ENCODE peak calls at places on chromosomes 3 and 15, in eight cellular contexts. One of them, this sample, is unnamed.

GRCh38 chr15:81484076-81484475 is 110.1 kb upstream of the TMC3 start:
- DNase-seq in ovary: no peak
- DNase-seq in heart right ventricle: no peak
- DNase-seq in Panc1: no peak
- DNase-seq in HAP-1: no peak
- DNase-seq in LNCaP clone FGC: no peak
- DNase-seq in thoracic aorta: no peak
- DNase-seq in PC-9: no peak
- DNase-seq in this sample: no peak

GRCh38 chr3:169058681-169059080 is 604.8 kb downstream of the MECOM start:
- DNase-seq in heart right ventricle: no peak
- DNase-seq in ovary: no peak
- DNase-seq in Panc1: no peak
- DNase-seq in HAP-1: no peak
- DNase-seq in thoracic aorta: no peak
- DNase-seq in PC-9: no peak
- DNase-seq in LNCaP clone FGC: no peak
- DNase-seq in this sample: no peak

GRCh38 chr3:124882749-124883148 is 4.4 kb downstream of the ITGB5 start:
- DNase-seq in thoracic aorta: no peak
- DNase-seq in PC-9: no peak
- DNase-seq in Panc1: no peak
- DNase-seq in ovary: no peak
- DNase-seq in heart right ventricle: no peak
- DNase-seq in LNCaP clone FGC: no peak
- DNase-seq in HAP-1: peak
- DNase-seq in this sample: no peak

GRCh38 chr15:42194502-42194901 is 13.6 kb downstream of the VPS39 start:
- DNase-seq in HAP-1: no peak
- DNase-seq in LNCaP clone FGC: no peak
- DNase-seq in Panc1: peak
- DNase-seq in ovary: no peak
- DNase-seq in thoracic aorta: peak
- DNase-seq in heart right ventricle: no peak
- DNase-seq in PC-9: peak
- DNase-seq in this sample: no peak

GRCh38 chr3:41202834-41203345 is 3.6 kb downstream of the CTNNB1 start:
- DNase-seq in PC-9: peak
- DNase-seq in thoracic aorta: no peak
- DNase-seq in Panc1: no peak
- DNase-seq in ovary: no peak
- DNase-seq in LNCaP clone FGC: no peak
- DNase-seq in heart right ventricle: no peak
- DNase-seq in HAP-1: peak
- DNase-seq in this sample: no peak

GRCh38 chr3:30751610-30752299 is 142.7 kb downstream of the GADL1 start:
- DNase-seq in ovary: peak
- DNase-seq in thoracic aorta: no peak
- DNase-seq in Panc1: no peak
- DNase-seq in HAP-1: peak
- DNase-seq in LNCaP clone FGC: no peak
- DNase-seq in heart right ventricle: peak
- DNase-seq in PC-9: no peak
- DNase-seq in this sample: no peak

GRCh38 chr3:70832035-70832795 is 519.8 kb upstream of the MDFIC2 start:
- DNase-seq in PC-9: no peak
- DNase-seq in heart right ventricle: peak
- DNase-seq in ovary: no peak
- DNase-seq in HAP-1: no peak
- DNase-seq in thoracic aorta: peak
- DNase-seq in Panc1: no peak
- DNase-seq in LNCaP clone FGC: no peak
- DNase-seq in this sample: no peak

GRCh38 chr3:119418091-119418512 is 45.3 kb downstream of the TMEM39A start:
- DNase-seq in heart right ventricle: no peak
- DNase-seq in thoracic aorta: no peak
- DNase-seq in LNCaP clone FGC: no peak
- DNase-seq in Panc1: no peak
- DNase-seq in HAP-1: no peak
- DNase-seq in PC-9: no peak
- DNase-seq in ovary: no peak
- DNase-seq in this sample: no peak

GRCh38 chr3:170426240-170426797 is 7.7 kb downstream of the CLDN11 start:
- DNase-seq in ovary: no peak
- DNase-seq in heart right ventricle: no peak
- DNase-seq in thoracic aorta: no peak
- DNase-seq in Panc1: no peak
- DNase-seq in PC-9: no peak
- DNase-seq in HAP-1: no peak
- DNase-seq in LNCaP clone FGC: no peak
- DNase-seq in this sample: no peak

GRCh38 chr3:37945803-37946530 is 44.6 kb upstream of the VILL start:
- DNase-seq in PC-9: peak
- DNase-seq in HAP-1: no peak
- DNase-seq in heart right ventricle: no peak
- DNase-seq in ovary: no peak
- DNase-seq in thoracic aorta: no peak
- DNase-seq in LNCaP clone FGC: no peak
- DNase-seq in Panc1: no peak
- DNase-seq in this sample: no peak

GRCh38 chr3:152073267-152073666 is 195.5 kb upstream of the MBNL1 start:
- DNase-seq in HAP-1: no peak
- DNase-seq in Panc1: no peak
- DNase-seq in thoracic aorta: no peak
- DNase-seq in PC-9: no peak
- DNase-seq in ovary: no peak
- DNase-seq in LNCaP clone FGC: no peak
- DNase-seq in heart right ventricle: no peak
- DNase-seq in this sample: no peak

GRCh38 chr3:108311797-108312196 is 15.4 kb downstream of the HHLA2 start:
- DNase-seq in thoracic aorta: no peak
- DNase-seq in PC-9: no peak
- DNase-seq in Panc1: no peak
- DNase-seq in LNCaP clone FGC: no peak
- DNase-seq in ovary: no peak
- DNase-seq in heart right ventricle: no peak
- DNase-seq in HAP-1: no peak
- DNase-seq in this sample: no peak

GRCh38 chr15:73282567-73283200 is 86.1 kb downstream of the HCN4 start:
- DNase-seq in PC-9: no peak
- DNase-seq in LNCaP clone FGC: no peak
- DNase-seq in thoracic aorta: no peak
- DNase-seq in Panc1: no peak
- DNase-seq in HAP-1: no peak
- DNase-seq in heart right ventricle: no peak
- DNase-seq in ovary: no peak
- DNase-seq in this sample: no peak

GRCh38 chr15:32651229-32651837 is 9.8 kb downstream of the SCG5 start:
- DNase-seq in heart right ventricle: no peak
- DNase-seq in LNCaP clone FGC: no peak
- DNase-seq in PC-9: no peak
- DNase-seq in ovary: no peak
- DNase-seq in thoracic aorta: no peak
- DNase-seq in HAP-1: peak
- DNase-seq in Panc1: peak
- DNase-seq in this sample: peak

GRCh38 chr3:15317164-15317477 is 15.3 kb downstream of the SH3BP5 start:
- DNase-seq in LNCaP clone FGC: no peak
- DNase-seq in ovary: no peak
- DNase-seq in PC-9: no peak
- DNase-seq in thoracic aorta: no peak
- DNase-seq in heart right ventricle: no peak
- DNase-seq in HAP-1: no peak
- DNase-seq in Panc1: no peak
- DNase-seq in this sample: no peak
- H3K4me3 ChIP-seq in LNCaP clone FGC: no peak
- H3K4me3 ChIP-seq in ovary: no peak
- H3K4me3 ChIP-seq in PC-9: no peak
- H3K4me3 ChIP-seq in thoracic aorta: no peak
- H3K4me3 ChIP-seq in heart right ventricle: no peak
- H3K4me3 ChIP-seq in HAP-1: no peak
- H3K4me3 ChIP-seq in Panc1: no peak
- H3K4me3 ChIP-seq in this sample: no peak

GRCh38 chr3:51393564-51393963 is 2.5 kb downstream of the RBM15B start:
- DNase-seq in heart right ventricle: no peak
- DNase-seq in LNCaP clone FGC: no peak
- DNase-seq in ovary: no peak
- DNase-seq in PC-9: no peak
- DNase-seq in Panc1: no peak
- DNase-seq in HAP-1: no peak
- DNase-seq in thoracic aorta: no peak
- DNase-seq in this sample: no peak
- H3K4me3 ChIP-seq in heart right ventricle: no peak
- H3K4me3 ChIP-seq in LNCaP clone FGC: no peak
- H3K4me3 ChIP-seq in ovary: no peak
- H3K4me3 ChIP-seq in PC-9: no peak
- H3K4me3 ChIP-seq in Panc1: no peak
- H3K4me3 ChIP-seq in HAP-1: no peak
- H3K4me3 ChIP-seq in thoracic aorta: no peak
- H3K4me3 ChIP-seq in this sample: no peak

GRCh38 chr15:64970696-64971095 is 19.0 kb downstream of the SPG21 start:
- DNase-seq in LNCaP clone FGC: no peak
- DNase-seq in PC-9: no peak
- DNase-seq in thoracic aorta: no peak
- DNase-seq in ovary: no peak
- DNase-seq in heart right ventricle: no peak
- DNase-seq in Panc1: no peak
- DNase-seq in HAP-1: no peak
- DNase-seq in this sample: no peak

GRCh38 chr15:64975390-64975789 is 14.3 kb downstream of the SPG21 start:
- DNase-seq in HAP-1: no peak
- DNase-seq in LNCaP clone FGC: no peak
- DNase-seq in ovary: no peak
- DNase-seq in thoracic aorta: no peak
- DNase-seq in heart right ventricle: no peak
- DNase-seq in PC-9: no peak
- DNase-seq in Panc1: no peak
- DNase-seq in this sample: no peak

DNA sequence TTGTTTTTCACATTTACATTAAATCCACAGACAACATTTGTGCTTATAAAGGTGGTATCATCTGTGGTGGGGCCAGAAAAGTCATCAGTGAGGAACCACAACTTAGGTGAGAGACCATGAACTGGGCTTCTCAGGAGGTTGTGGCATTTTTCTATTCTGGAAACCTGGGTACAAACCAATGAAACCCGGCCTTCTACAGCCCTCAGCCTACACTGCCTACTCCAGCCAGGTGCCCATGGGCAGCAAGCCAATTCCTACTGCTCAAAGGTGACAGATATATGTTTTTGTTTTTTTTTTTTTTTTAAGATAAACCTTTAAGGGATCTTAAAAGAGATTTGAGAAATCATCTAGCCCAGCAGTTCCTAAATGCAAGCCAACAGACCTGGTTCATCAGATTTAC is 20.3 kb downstream of the SPG21 start:
- DNase-seq in heart right ventricle: no peak
- DNase-seq in ovary: no peak
- DNase-seq in Panc1: no peak
- DNase-seq in thoracic aorta: no peak
- DNase-seq in HAP-1: no peak
- DNase-seq in PC-9: no peak
- DNase-seq in LNCaP clone FGC: no peak
- DNase-seq in this sample: no peak
- H3K4me3 ChIP-seq in heart right ventricle: no peak
- H3K4me3 ChIP-seq in ovary: no peak
- H3K4me3 ChIP-seq in Panc1: no peak
- H3K4me3 ChIP-seq in thoracic aorta: no peak
- H3K4me3 ChIP-seq in HAP-1: no peak
- H3K4me3 ChIP-seq in PC-9: no peak
- H3K4me3 ChIP-seq in LNCaP clone FGC: no peak
- H3K4me3 ChIP-seq in this sample: no peak

DNA sequence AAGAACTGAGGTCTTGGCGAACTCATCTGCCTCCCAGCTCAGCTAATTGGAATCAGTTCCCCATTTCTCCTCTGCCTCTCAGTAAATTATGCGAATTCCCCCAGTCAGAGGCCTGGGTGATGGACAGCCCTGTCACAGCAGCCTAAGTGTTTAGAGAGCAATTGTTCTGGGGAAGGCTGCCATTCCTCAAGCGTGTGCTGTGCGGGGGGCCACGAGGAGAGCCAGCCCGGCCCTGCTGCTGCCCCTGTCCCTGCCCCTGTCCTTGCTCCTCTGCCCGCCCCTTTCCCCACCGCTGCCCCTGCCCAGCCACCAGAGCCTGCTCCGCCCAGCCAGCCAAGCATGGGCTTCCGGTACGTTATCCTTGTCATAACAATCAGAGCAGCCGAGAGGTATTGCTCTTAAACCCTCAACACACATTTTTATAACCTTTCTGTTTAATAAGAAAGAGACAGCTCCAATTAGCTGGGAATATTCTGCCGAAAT is 12.2 kb upstream of the CACNA2D2 start:
- DNase-seq in ovary: peak
- DNase-seq in thoracic aorta: no peak
- DNase-seq in HAP-1: no peak
- DNase-seq in PC-9: no peak
- DNase-seq in heart right ventricle: peak
- DNase-seq in LNCaP clone FGC: no peak
- DNase-seq in Panc1: no peak
- DNase-seq in this sample: no peak
- H3K4me3 ChIP-seq in ovary: no peak
- H3K4me3 ChIP-seq in thoracic aorta: peak
- H3K4me3 ChIP-seq in HAP-1: peak
- H3K4me3 ChIP-seq in PC-9: no peak
- H3K4me3 ChIP-seq in heart right ventricle: peak
- H3K4me3 ChIP-seq in LNCaP clone FGC: no peak
- H3K4me3 ChIP-seq in Panc1: no peak
- H3K4me3 ChIP-seq in this sample: no peak

GRCh38 chr3:142106536-142106935 is 42.8 kb downstream of the TFDP2 start:
- DNase-seq in LNCaP clone FGC: no peak
- DNase-seq in HAP-1: no peak
- DNase-seq in PC-9: no peak
- DNase-seq in thoracic aorta: no peak
- DNase-seq in heart right ventricle: no peak
- DNase-seq in ovary: no peak
- DNase-seq in Panc1: no peak
- DNase-seq in this sample: no peak
- H3K4me3 ChIP-seq in LNCaP clone FGC: no peak
- H3K4me3 ChIP-seq in HAP-1: no peak
- H3K4me3 ChIP-seq in PC-9: no peak
- H3K4me3 ChIP-seq in thoracic aorta: no peak
- H3K4me3 ChIP-seq in heart right ventricle: no peak
- H3K4me3 ChIP-seq in ovary: no peak
- H3K4me3 ChIP-seq in Panc1: no peak
- H3K4me3 ChIP-seq in this sample: no peak

GRCh38 chr3:99877180-99877579 is 59.5 kb downstream of the CMSS1 start:
- DNase-seq in Panc1: no peak
- DNase-seq in PC-9: no peak
- DNase-seq in ovary: no peak
- DNase-seq in HAP-1: no peak
- DNase-seq in thoracic aorta: no peak
- DNase-seq in heart right ventricle: no peak
- DNase-seq in LNCaP clone FGC: no peak
- DNase-seq in this sample: no peak
- H3K4me3 ChIP-seq in Panc1: no peak
- H3K4me3 ChIP-seq in PC-9: no peak
- H3K4me3 ChIP-seq in ovary: no peak
- H3K4me3 ChIP-seq in HAP-1: no peak
- H3K4me3 ChIP-seq in thoracic aorta: peak
- H3K4me3 ChIP-seq in heart right ventricle: no peak
- H3K4me3 ChIP-seq in LNCaP clone FGC: no peak
- H3K4me3 ChIP-seq in this sample: no peak

GRCh38 chr15:23854535-23855252 is 167.6 kb upstream of the NDN start:
- DNase-seq in heart right ventricle: no peak
- DNase-seq in ovary: no peak
- DNase-seq in LNCaP clone FGC: no peak
- DNase-seq in thoracic aorta: no peak
- DNase-seq in Panc1: no peak
- DNase-seq in PC-9: no peak
- DNase-seq in HAP-1: no peak
- DNase-seq in this sample: no peak
- H3K4me3 ChIP-seq in heart right ventricle: no peak
- H3K4me3 ChIP-seq in ovary: no peak
- H3K4me3 ChIP-seq in LNCaP clone FGC: no peak
- H3K4me3 ChIP-seq in thoracic aorta: no peak
- H3K4me3 ChIP-seq in Panc1: no peak
- H3K4me3 ChIP-seq in PC-9: no peak
- H3K4me3 ChIP-seq in HAP-1: no peak
- H3K4me3 ChIP-seq in this sample: no peak